ENCODE peak calls at places on chromosomes 4 and X, in seven cellular contexts. C is mucosa of descending colon, B is AG10803, X is osteocyte, K is brain microvascular endothelial cell, M is glutamatergic neuron, R is GM20000. I is an unnamed sample.

GRCh38 chr4:105122334-105122733 is 24.3 kb upstream of the TET2 start:
- DNase-seq in C (no peak), B (peak), X (no peak), K (peak), M (no peak), R (no peak), I (no peak)

GRCh38 chr4:38509551-38509950 is 154.4 kb upstream of the KLF3 start:
- DNase-seq in C (no peak), B (no peak), X (no peak), K (no peak), M (no peak), R (no peak), I (no peak)

GRCh38 chr4:24640433-24640832 is 56.1 kb upstream of the DHX15 start:
- DNase-seq in C (no peak), B (no peak), X (no peak), K (no peak), M (no peak), R (no peak), I (no peak)

GRCh38 chr4:78065514-78066192 is 8.5 kb downstream of the FRAS1 start:
- DNase-seq in C (no peak), B (no peak), X (no peak), K (no peak), M (no peak), R (no peak), I (no peak)

GRCh38 chr4:38170380-38170779 is 210.2 kb downstream of the PTTG2 start:
- DNase-seq in C (no peak), B (peak), X (no peak), K (no peak), M (no peak), R (no peak), I (no peak)

GRCh38 chr4:7295917-7296660 is 103.8 kb downstream of the SORCS2 start:
- DNase-seq in C (peak), B (peak), X (no peak), K (peak), M (peak), R (peak), I (peak)

GRCh38 chrX:136319600-136319999 is 18.8 kb downstream of the ADGRG4 start:
- DNase-seq in C (no peak), B (no peak), X (no peak), K (no peak), M (no peak), R (no peak), I (no peak)

GRCh38 chr4:142614621-142615323 is 231.3 kb downstream of the INPP4B start:
- DNase-seq in C (no peak), B (peak), X (no peak), K (no peak), M (no peak), R (no peak), I (no peak)

GRCh38 chrX:129115104-129115503 is 408.2 kb downstream of the SMARCA1 start:
- DNase-seq in C (peak), B (no peak), X (no peak), K (peak), M (peak), R (peak), I (peak)

GRCh38 chr4:118918388-118918787 is 29.7 kb downstream of the SYNPO2 start:
- DNase-seq in C (no peak), B (peak), X (no peak), K (peak), M (no peak), R (no peak), I (no peak)

GRCh38 chr4:51885371-51885770 is 42.4 kb downstream of the DCUN1D4 start:
- DNase-seq in C (no peak), B (peak), X (no peak), K (peak), M (no peak), R (peak), I (peak)

GRCh38 chr4:2257361-2258001 is 4.4 kb downstream of the MXD4 start:
- DNase-seq in C (peak), B (no peak), X (no peak), K (no peak), M (peak), R (no peak), I (no peak)

GRCh38 chrX:122272011-122272410 is 912.1 kb upstream of the GRIA3 start:
- DNase-seq in C (no peak), B (no peak), X (no peak), K (no peak), M (no peak), R (no peak), I (no peak)

GRCh38 chrX:41027388-41027787 is 57.9 kb upstream of the USP9X start:
- DNase-seq in C (no peak), B (peak), X (peak), K (peak), M (no peak), R (no peak), I (no peak)

GRCh38 chr4:70984587-70984986 is 8.9 kb upstream of the DCK start:
- DNase-seq in C (no peak), B (no peak), X (no peak), K (no peak), M (no peak), R (no peak), I (no peak)

GRCh38 chr4:43560047-43560446 is 667.5 kb downstream of the GRXCR1 start:
- DNase-seq in C (no peak), B (no peak), X (no peak), K (no peak), M (no peak), R (no peak), I (no peak)

GRCh38 chr4:151524610-151525009 is 115.6 kb downstream of the FHIP1A start:
- DNase-seq in C (no peak), B (no peak), X (no peak), K (no peak), M (no peak), R (no peak), I (no peak)

GRCh38 chr4:41414380-41414779 is 123.6 kb upstream of the LIMCH1 start:
- DNase-seq in C (no peak), B (no peak), X (no peak), K (no peak), M (no peak), R (no peak), I (no peak)

GRCh38 chr4:73068496-73069337 is 799 bp downstream of the COX18 start:
- DNase-seq in C (no peak), B (peak), X (no peak), K (peak), M (no peak), R (no peak), I (no peak)

GRCh38 chr4:20030108-20030507 is 221.6 kb upstream of the SLIT2 start:
- DNase-seq in C (no peak), B (no peak), X (no peak), K (no peak), M (no peak), R (no peak), I (no peak)

GRCh38 chr4:78710536-78710935 is 65.6 kb upstream of the BMP2K start:
- DNase-seq in C (no peak), B (peak), X (no peak), K (peak), M (no peak), R (no peak), I (no peak)

GRCh38 chrX:275967-276587 is 5.1 kb upstream of the PLCXD1 start:
- DNase-seq in C (peak), B (peak), X (no peak), K (no peak), M (peak), R (peak), I (peak)

GRCh38 chrX:106964290-106964689 is 35.7 kb downstream of the MORC4 start:
- DNase-seq in C (no peak), B (no peak), X (no peak), K (no peak), M (no peak), R (no peak), I (no peak)

GRCh38 chrX:64204252-64204651 is 1.3 kb downstream of the AMER1 start:
- DNase-seq in C (peak), B (peak), X (no peak), K (no peak), M (peak), R (no peak), I (no peak)

GRCh38 chr4:15031993-15032660 is 29.8 kb downstream of the CPEB2 start:
- DNase-seq in C (no peak), B (peak), X (no peak), K (no peak), M (no peak), R (no peak), I (no peak)

GRCh38 chr4:95510145-95510544 is 38.6 kb downstream of the UNC5C start:
- DNase-seq in C (no peak), B (no peak), X (no peak), K (peak), M (no peak), R (peak), I (no peak)

GRCh38 chrX:135112096-135112729 is 8.1 kb downstream of the ETDB start:
- DNase-seq in C (no peak), B (peak), X (no peak), K (peak), M (no peak), R (peak), I (no peak)

GRCh38 chrX:134020910-134021309 is 35.5 kb upstream of the GPC3 start:
- DNase-seq in C (no peak), B (no peak), X (no peak), K (no peak), M (no peak), R (no peak), I (no peak)
- TF ChIP-seq CTCF in C (no peak), B (no peak), X (peak), K (no peak), M (no peak), R (no peak), I (no peak)

GRCh38 chr4:139740531-139741041 is 75.0 kb downstream of the MGST2 start:
- DNase-seq in C (peak), B (peak), X (peak), K (peak), M (no peak), R (no peak), I (no peak)
- TF ChIP-seq CTCF in C (no peak), B (peak), X (no peak), K (peak), M (no peak), R (no peak), I (no peak)

GRCh38 chrX:115958687-115959359 is 211.7 kb upstream of the AGTR2 start:
- DNase-seq in C (no peak), B (no peak), X (no peak), K (no peak), M (no peak), R (no peak), I (peak)

GRCh38 chrX:115952417-115953092 is 218.0 kb upstream of the AGTR2 start:
- DNase-seq in C (no peak), B (no peak), X (no peak), K (no peak), M (no peak), R (no peak), I (peak)

GRCh38 chrX:115960440-115961084 is 210.0 kb upstream of the AGTR2 start:
- DNase-seq in C (peak), B (no peak), X (no peak), K (no peak), M (no peak), R (no peak), I (no peak)

GRCh38 chrX:115957862-115958490 is 212.6 kb upstream of the AGTR2 start:
- DNase-seq in C (no peak), B (no peak), X (no peak), K (no peak), M (no peak), R (no peak), I (peak)
- TF ChIP-seq CTCF in C (no peak), B (no peak), X (no peak), K (no peak), M (no peak), R (no peak), I (no peak)

DNA sequence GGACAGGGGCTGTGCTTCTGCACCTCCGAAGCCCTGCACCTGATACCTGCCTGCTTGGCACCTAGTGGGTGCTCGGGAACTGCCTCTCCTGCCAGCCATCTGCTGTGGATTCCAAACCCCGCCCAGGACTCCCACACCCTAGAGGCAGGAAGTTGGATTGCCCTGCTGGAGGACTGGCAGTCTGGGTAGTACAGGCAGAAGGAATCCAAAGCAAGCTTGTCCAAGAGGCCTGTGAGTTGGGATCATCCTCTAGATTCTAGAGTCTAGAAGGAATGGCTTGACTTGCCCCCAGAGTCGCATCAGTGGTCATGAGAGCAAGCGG is 64.6 kb upstream of the MTM1 start:
- DNase-seq in C (peak), B (no peak), X (no peak), K (no peak), M (no peak), R (no peak), I (no peak)
- TF ChIP-seq CTCF in C (no peak), B (no peak), X (no peak), K (no peak), M (no peak), R (no peak), I (no peak)

DNA sequence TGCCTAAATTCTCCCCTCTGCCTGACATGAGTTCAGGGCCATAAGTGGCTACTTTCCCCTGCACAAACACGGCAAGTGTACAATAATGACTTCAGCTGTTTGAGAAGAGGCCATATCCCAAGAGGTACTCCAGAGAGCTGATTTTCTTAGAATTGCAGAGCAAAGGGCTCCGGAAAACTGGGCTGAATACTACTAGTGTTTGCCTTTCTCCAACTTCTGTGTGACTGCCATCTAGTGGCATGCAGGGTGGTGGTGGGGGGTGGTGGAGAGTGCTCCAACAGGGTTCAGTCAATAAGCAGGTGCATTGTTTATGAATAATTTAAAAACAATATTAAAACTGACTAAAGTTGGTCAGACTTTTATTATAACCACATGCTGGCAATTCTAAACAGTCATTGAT is 130.0 kb downstream of the CHRDL1 start:
- DNase-seq in C (no peak), B (peak), X (no peak), K (peak), M (peak), R (no peak), I (no peak)
- TF ChIP-seq CTCF in C (no peak), B (peak), X (peak), K (peak), M (peak), R (peak), I (peak)

DNA sequence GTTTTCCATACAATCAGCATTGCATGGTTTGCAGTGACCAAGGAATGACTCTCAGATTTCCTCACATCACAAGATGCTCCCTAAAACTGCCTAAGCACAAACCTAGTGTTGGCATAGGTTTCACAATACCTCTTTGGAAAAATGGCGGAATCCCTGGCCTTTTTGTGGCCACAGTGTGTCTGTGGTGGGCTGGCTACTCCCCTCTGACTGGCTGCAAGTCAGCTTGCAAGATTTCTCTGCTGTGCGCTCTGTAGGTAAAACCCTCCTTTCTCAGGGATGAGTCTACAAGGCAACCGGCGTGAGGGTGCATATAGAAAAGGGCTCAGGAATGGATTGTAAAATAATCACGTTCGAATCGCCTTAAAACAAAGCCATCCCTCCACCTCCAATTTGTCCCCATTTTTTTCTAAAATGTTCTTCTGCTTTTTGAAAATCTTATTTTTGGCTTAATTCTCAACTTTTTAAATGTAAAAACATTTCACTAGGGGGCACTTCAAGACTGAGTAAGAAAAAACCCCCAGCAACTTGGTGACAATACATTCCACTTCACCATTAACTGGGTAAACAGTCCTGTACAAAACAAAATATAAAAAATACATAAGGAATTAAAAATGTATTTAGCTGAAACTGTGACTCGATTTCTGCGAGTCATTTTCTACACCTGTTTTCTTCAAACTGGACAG is 235.6 kb downstream of the STIM2 start:
- DNase-seq in C (no peak), B (no peak), X (no peak), K (no peak), M (no peak), R (no peak), I (no peak)
- TF ChIP-seq CTCF in C (no peak), B (no peak), X (no peak), K (no peak), M (no peak), R (no peak), I (no peak)

GRCh38 chr4:55184600-55185523 is 59.5 kb upstream of the KDR start:
- DNase-seq in C (no peak), B (peak), X (no peak), K (peak), M (no peak), R (peak), I (peak)
- TF ChIP-seq CTCF in C (peak), B (peak), X (peak), K (peak), M (no peak), R (peak), I (no peak)

DNA sequence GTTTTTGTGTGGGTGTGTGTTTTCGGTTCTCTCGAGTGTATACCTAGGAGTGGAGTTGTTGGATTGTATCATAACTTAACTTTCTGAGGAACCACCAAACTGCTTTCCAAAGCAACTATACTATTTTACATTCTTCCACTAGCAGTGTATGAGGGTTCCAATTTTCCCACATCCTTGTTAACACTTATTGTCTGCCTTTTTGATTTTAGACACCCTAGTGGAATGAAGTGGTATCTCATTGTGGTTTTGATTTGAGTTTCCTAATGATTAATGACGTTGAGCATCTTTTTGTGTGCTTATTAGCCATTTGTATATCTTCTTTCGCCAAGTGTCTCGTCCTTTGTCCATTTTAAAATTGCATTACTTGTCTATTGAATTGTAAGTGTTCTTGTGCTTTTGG is 118.6 kb downstream of the REPS2 start:
- DNase-seq in C (no peak), B (no peak), X (no peak), K (no peak), M (no peak), R (no peak), I (no peak)
- TF ChIP-seq CTCF in C (no peak), B (no peak), X (no peak), K (no peak), M (peak), R (no peak), I (no peak)

I was measured in GM13976.